ENCODE peak calls at places on chromosomes 3 and 15, in four cellular contexts. One of them, this sample, is unnamed. For H3K4me1, the result is how much of the 10 kb centered on the place peaks cover.

GRCh38 chr15:23538657-23539056 is 26.8 kb upstream of the MKRN3 start:
- DNase-seq in lung: no peak
- DNase-seq in tibial artery: no peak
- DNase-seq in suprapubic skin: no peak
- DNase-seq in this sample: no peak

GRCh38 chr3:5222283-5223005 is 34.9 kb downstream of the EDEM1 start:
- DNase-seq in lung: no peak
- DNase-seq in tibial artery: no peak
- DNase-seq in suprapubic skin: no peak
- DNase-seq in this sample: no peak

GRCh38 chr3:14121859-14122258 is 2.8 kb downstream of the CHCHD4 start:
- DNase-seq in tibial artery: no peak
- DNase-seq in suprapubic skin: peak
- DNase-seq in lung: no peak
- DNase-seq in this sample: peak

GRCh38 chr3:43870844-43871626 is 180.3 kb downstream of the ABHD5 start:
- DNase-seq in lung: no peak
- DNase-seq in suprapubic skin: no peak
- DNase-seq in tibial artery: no peak
- DNase-seq in this sample: peak

GRCh38 chr3:128906031-128906803 is 26.8 kb downstream of the ACAD9 start:
- DNase-seq in tibial artery: no peak
- DNase-seq in suprapubic skin: no peak
- DNase-seq in lung: no peak
- DNase-seq in this sample: no peak

GRCh38 chr15:77659350-77660321 is 26.9 kb upstream of the LINGO1 start:
- DNase-seq in lung: no peak
- DNase-seq in suprapubic skin: no peak
- DNase-seq in tibial artery: no peak
- DNase-seq in this sample: no peak

GRCh38 chr15:81189583-81190283 is 6.9 kb upstream of the IL16 start:
- DNase-seq in suprapubic skin: peak
- DNase-seq in tibial artery: peak
- DNase-seq in lung: peak
- DNase-seq in this sample: no peak

GRCh38 chr3:179713643-179714090 is 60.8 kb downstream of the USP13 start:
- DNase-seq in suprapubic skin: no peak
- DNase-seq in lung: no peak
- DNase-seq in tibial artery: no peak
- DNase-seq in this sample: no peak

GRCh38 chr3:196995646-196996355 is 27.2 kb upstream of the PIGZ start:
- DNase-seq in lung: no peak
- DNase-seq in suprapubic skin: peak
- DNase-seq in tibial artery: peak
- DNase-seq in this sample: no peak

GRCh38 chr3:42638339-42638842 is 15.1 kb upstream of the ZBTB47 start:
- DNase-seq in lung: no peak
- DNase-seq in suprapubic skin: no peak
- DNase-seq in tibial artery: no peak
- DNase-seq in this sample: no peak

GRCh38 chr3:95356764-95357501 is 1294.1 kb downstream of the NSUN3 start:
- DNase-seq in lung: no peak
- DNase-seq in tibial artery: no peak
- DNase-seq in suprapubic skin: no peak
- DNase-seq in this sample: no peak

GRCh38 chr3:195212749-195213085 is 58.2 kb downstream of the XXYLT1 start:
- DNase-seq in tibial artery: no peak
- DNase-seq in suprapubic skin: no peak
- DNase-seq in lung: no peak
- DNase-seq in this sample: peak

GRCh38 chr3:186476541-186476940 is 67.6 kb downstream of the CRYGS start:
- DNase-seq in tibial artery: no peak
- DNase-seq in suprapubic skin: no peak
- DNase-seq in lung: no peak
- DNase-seq in this sample: peak

GRCh38 chr15:100310511-100310910 is 31.3 kb downstream of the ADAMTS17 start:
- DNase-seq in tibial artery: no peak
- DNase-seq in suprapubic skin: no peak
- DNase-seq in lung: no peak
- DNase-seq in this sample: no peak

GRCh38 chr15:84598993-84599392 is 1.8 kb upstream of the ZSCAN2 start:
- DNase-seq in suprapubic skin: no peak
- DNase-seq in tibial artery: no peak
- DNase-seq in lung: no peak
- DNase-seq in this sample: no peak

GRCh38 chr15:25731411-25731810 is 131.7 kb downstream of the ATP10A start:
- DNase-seq in tibial artery: no peak
- DNase-seq in suprapubic skin: no peak
- DNase-seq in lung: no peak
- DNase-seq in this sample: peak

GRCh38 chr15:71425388-71425787 is 310.1 kb downstream of the THSD4 start:
- DNase-seq in suprapubic skin: no peak
- DNase-seq in tibial artery: no peak
- DNase-seq in lung: no peak
- DNase-seq in this sample: no peak
- H3K4me1 ChIP-seq in suprapubic skin: under half
- H3K4me1 ChIP-seq in tibial artery: under half
- H3K4me1 ChIP-seq in lung: under half
- H3K4me1 ChIP-seq in this sample: under half

GRCh38 chr3:53253707-53254106 is 2.1 kb downstream of the TKT start:
- DNase-seq in tibial artery: no peak
- DNase-seq in suprapubic skin: no peak
- DNase-seq in lung: no peak
- DNase-seq in this sample: no peak

GRCh38 chr3:53250453-53250852 is 5.4 kb downstream of the TKT start:
- DNase-seq in lung: no peak
- DNase-seq in suprapubic skin: no peak
- DNase-seq in tibial artery: no peak
- DNase-seq in this sample: no peak

GRCh38 chr3:53250881-53251605 is 4.8 kb downstream of the TKT start:
- DNase-seq in tibial artery: no peak
- DNase-seq in suprapubic skin: no peak
- DNase-seq in lung: no peak
- DNase-seq in this sample: no peak

GRCh38 chr3:53254190-53254809 is 1.5 kb downstream of the TKT start:
- DNase-seq in lung: peak
- DNase-seq in tibial artery: no peak
- DNase-seq in suprapubic skin: no peak
- DNase-seq in this sample: no peak

GRCh38 chr3:53252105-53252946 is 3.5 kb downstream of the TKT start:
- DNase-seq in suprapubic skin: no peak
- DNase-seq in tibial artery: no peak
- DNase-seq in lung: peak
- DNase-seq in this sample: no peak
- H3K4me1 ChIP-seq in suprapubic skin: under half
- H3K4me1 ChIP-seq in tibial artery: under half
- H3K4me1 ChIP-seq in lung: under half
- H3K4me1 ChIP-seq in this sample: half or more

DNA sequence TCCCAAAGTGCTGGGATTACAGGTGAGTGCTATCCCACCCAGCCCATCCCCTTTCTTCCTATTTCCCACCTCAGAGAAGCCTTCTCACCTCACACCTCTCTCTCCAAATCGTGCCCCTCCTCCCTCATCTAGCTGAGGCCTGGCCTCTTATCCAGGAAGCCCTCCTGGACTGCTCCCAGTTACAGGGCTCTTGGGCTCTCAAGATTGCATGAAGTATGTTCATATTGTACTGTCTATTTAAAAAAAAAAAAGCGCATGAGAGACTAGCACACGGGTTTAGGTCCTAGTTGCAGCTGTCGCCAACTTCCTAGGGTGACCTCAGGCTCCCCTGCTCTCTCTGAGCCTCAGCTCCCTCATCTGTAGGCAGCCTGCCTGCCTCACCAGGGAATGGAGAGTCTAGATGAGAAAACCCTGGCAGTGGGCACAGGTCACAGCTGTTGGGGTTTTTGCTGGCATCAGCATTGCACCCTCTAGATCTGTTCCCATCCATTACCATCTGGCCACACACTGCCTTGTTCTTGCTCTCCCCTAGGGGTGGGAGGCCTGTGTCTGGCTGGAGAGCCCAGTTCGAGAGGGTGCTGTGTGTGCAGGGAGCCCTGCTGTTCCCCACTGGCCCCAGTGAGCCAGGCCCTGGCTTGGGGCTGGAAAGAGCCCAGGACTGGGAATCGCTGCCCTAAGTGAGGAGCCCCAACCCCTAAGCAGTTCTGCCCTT is 24.2 kb upstream of the C15orf39 start:
- DNase-seq in suprapubic skin: no peak
- DNase-seq in tibial artery: no peak
- DNase-seq in lung: no peak
- DNase-seq in this sample: no peak
- H3K4me1 ChIP-seq in suprapubic skin: half or more
- H3K4me1 ChIP-seq in tibial artery: half or more
- H3K4me1 ChIP-seq in lung: under half
- H3K4me1 ChIP-seq in this sample: under half

DNA sequence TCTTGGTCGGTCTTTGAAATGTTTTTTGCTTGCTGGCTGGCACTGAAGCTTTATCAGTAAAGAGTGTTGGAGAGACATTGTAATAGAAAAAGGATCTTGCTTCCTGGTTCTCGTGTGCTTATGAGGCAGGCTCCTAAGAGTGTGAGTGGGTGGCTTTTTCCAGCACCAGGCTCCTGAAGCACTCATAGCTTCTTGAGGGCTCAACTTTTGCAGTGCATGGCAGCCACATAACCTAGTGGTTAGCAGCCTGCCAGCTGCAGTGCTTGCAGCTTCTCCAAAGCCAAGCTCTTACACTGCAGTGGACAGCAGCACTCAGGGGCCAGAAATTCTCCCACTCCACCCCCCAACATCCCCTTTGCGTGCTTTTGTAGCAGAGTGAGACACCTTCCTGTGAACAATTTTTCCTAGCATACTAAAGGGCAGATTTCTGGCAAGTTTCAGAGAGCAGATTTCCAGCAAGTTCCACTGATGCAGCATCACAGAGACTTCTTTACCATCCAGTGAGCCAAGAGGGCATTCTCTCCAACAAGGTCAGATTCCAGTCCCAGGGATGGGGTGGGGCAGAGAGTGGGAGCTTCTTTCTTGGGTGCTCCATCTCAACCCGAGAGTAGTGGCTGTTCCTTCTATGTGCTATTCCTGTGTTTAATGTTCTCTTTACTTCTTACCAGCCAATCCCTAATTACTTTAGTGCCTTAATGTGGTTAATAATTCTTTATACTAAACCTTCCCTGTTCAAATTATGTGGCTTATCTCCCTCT is 15.8 kb upstream of the ARHGEF26 start:
- DNase-seq in suprapubic skin: no peak
- DNase-seq in lung: peak
- DNase-seq in tibial artery: no peak
- DNase-seq in this sample: no peak
- H3K4me1 ChIP-seq in suprapubic skin: under half
- H3K4me1 ChIP-seq in lung: under half
- H3K4me1 ChIP-seq in tibial artery: under half
- H3K4me1 ChIP-seq in this sample: under half

GRCh38 chr3:152197937-152198336 is 70.8 kb upstream of the MBNL1 start:
- DNase-seq in lung: no peak
- DNase-seq in suprapubic skin: no peak
- DNase-seq in tibial artery: no peak
- DNase-seq in this sample: no peak

GRCh38 chr3:152197451-152197850 is 71.3 kb upstream of the MBNL1 start:
- DNase-seq in tibial artery: no peak
- DNase-seq in suprapubic skin: no peak
- DNase-seq in lung: no peak
- DNase-seq in this sample: no peak

GRCh38 chr3:152200476-152201422 is 68.0 kb upstream of the MBNL1 start:
- DNase-seq in suprapubic skin: no peak
- DNase-seq in lung: no peak
- DNase-seq in tibial artery: no peak
- DNase-seq in this sample: no peak

GRCh38 chr3:152198655-152199054 is 70.1 kb upstream of the MBNL1 start:
- DNase-seq in lung: no peak
- DNase-seq in tibial artery: no peak
- DNase-seq in suprapubic skin: no peak
- DNase-seq in this sample: no peak

DNA sequence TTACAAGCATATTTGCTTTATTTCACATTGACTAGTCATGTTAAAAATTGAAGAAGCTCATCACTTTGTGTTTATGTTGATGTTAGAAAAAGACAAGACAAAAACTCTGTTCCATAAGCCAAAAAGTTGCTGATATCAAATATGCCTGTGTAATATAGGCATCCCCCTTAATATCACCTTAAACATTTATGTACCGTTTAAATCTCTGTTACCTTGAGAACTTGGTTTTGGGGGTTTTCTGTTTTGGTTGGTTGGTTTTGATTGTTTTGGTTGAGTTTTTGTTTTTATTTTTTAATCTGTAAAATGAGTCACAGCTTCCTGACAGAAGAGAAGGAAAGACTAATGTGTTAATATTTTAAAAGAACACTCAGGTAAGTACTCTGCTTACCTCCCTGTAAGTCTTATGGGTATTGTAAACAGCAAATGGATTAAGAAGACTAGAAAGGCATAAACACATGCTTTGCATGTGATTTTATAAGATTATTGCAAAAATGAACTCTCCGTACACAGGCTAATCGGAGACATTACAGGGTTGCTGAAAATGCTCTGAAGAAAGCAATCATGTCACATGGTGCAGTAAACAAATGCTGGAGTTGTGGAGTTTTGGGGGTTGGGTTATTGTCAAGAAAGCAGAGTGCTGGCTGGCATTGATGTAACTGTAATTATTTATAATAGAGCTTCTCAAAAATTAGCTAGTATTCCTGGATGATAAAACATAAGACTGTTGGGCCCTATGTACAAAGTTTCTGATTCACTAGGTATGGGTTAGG is 69.5 kb upstream of the MBNL1 start:
- DNase-seq in lung: no peak
- DNase-seq in tibial artery: no peak
- DNase-seq in suprapubic skin: no peak
- DNase-seq in this sample: no peak
- H3K4me1 ChIP-seq in lung: under half
- H3K4me1 ChIP-seq in tibial artery: under half
- H3K4me1 ChIP-seq in suprapubic skin: under half
- H3K4me1 ChIP-seq in this sample: half or more

DNA sequence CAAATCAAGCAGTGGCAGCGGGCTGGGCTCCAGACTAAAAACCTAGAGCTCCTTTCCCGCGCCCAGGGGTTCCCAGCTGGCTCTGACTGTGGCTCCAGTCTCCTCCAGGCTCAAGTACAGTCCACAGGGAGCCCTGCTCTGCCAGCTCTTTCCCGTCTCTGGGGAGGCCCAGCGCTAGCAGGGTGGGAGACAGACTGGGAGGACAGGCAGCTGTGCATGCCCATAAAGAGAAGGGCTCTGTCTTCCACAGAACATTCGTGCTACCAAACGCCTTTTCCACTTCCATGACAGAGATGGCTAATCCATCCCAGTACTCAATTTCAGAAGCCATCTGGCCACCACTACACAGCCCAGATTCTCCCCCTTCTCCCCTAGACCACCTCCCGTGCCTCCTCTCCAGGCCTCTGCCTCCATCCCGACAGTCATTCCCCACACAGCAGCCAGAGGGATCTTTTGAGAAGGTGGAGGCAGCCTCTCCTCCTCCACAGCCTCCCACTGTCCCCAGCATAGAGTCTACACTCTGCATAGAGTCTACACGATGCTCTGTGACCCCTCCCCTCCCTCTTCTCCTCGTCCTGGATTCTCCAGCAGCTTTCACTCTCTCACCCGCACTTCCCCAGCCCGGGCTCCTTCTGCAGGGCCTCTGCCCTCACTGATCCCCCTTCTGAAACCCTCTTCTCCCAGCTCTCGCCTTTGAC is 6.8 kb upstream of the DUSP7 start:
- DNase-seq in lung: no peak
- DNase-seq in tibial artery: no peak
- DNase-seq in suprapubic skin: no peak
- DNase-seq in this sample: no peak
- H3K4me1 ChIP-seq in lung: under half
- H3K4me1 ChIP-seq in tibial artery: under half
- H3K4me1 ChIP-seq in suprapubic skin: half or more
- H3K4me1 ChIP-seq in this sample: under half

GRCh38 chr3:156729460-156730179 is 55.2 kb downstream of the TIPARP start:
- DNase-seq in lung: no peak
- DNase-seq in suprapubic skin: no peak
- DNase-seq in tibial artery: no peak
- DNase-seq in this sample: peak
- H3K4me1 ChIP-seq in lung: under half
- H3K4me1 ChIP-seq in suprapubic skin: under half
- H3K4me1 ChIP-seq in tibial artery: under half
- H3K4me1 ChIP-seq in this sample: under half

This sample was measured in esophagus muscularis mucosa.